ENCODE peak calls at places on chromosomes 12 and 14, in seven cellular contexts. N, V, M, B, T, O and U are unnamed samples.

GRCh38 chr14:94374749-94375148 is 13.7 kb downstream of the SERPINA1 start:
- DNase-seq in N (no peak), V (no peak), M (no peak), B (no peak), T (no peak), O (no peak), U (no peak)

GRCh38 chr12:75558262-75558661 is 46.9 kb upstream of the KRR1 start:
- DNase-seq in N (no peak), V (no peak), M (no peak), B (no peak), T (no peak), O (no peak), U (no peak)

GRCh38 chr14:72715910-72716268 is 178.0 kb downstream of the DPF3 start:
- DNase-seq in N (peak; percentile 64), V (no peak), M (no peak), B (no peak), T (no peak), O (no peak), U (no peak)

GRCh38 chr12:32450768-32451167 is 51.4 kb downstream of the FGD4 start:
- DNase-seq in N (no peak), V (no peak), M (no peak), B (no peak), T (no peak), O (no peak), U (no peak)

GRCh38 chr14:57732886-57733285 is 133.0 kb downstream of the SLC35F4 start:
- DNase-seq in N (no peak), V (no peak), M (no peak), B (no peak), T (peak; percentile 73), O (no peak), U (peak; percentile 43)

GRCh38 chr14:68109132-68109531 is 289.6 kb downstream of the RAD51B start:
- DNase-seq in N (no peak), V (no peak), M (no peak), B (no peak), T (peak; percentile 32), O (no peak), U (no peak)

GRCh38 chr14:86654558-86655184 is 1124.7 kb downstream of the FLRT2 start:
- DNase-seq in N (no peak), V (no peak), M (peak; percentile 19), B (peak; percentile 61), T (peak; percentile 67), O (peak; percentile 66), U (peak; percentile 75)

GRCh38 chr14:61575751-61576150 is 119.6 kb upstream of the HIF1A start:
- DNase-seq in N (no peak), V (no peak), M (no peak), B (no peak), T (no peak), O (no peak), U (no peak)

GRCh38 chr12:64696065-64696741 is 63.0 kb downstream of the GNS start:
- DNase-seq in N (no peak), V (no peak), M (peak; percentile 27), B (no peak), T (peak; percentile 62), O (peak; percentile 10), U (peak; percentile 39)

GRCh38 chr12:67193705-67194104 is 75.5 kb upstream of the CAND1 start:
- DNase-seq in N (no peak), V (no peak), M (no peak), B (peak; percentile 45), T (peak; percentile 56), O (peak; percentile 53), U (peak; percentile 61)

GRCh38 chr14:61101803-61102548 is 120.9 kb downstream of the SLC38A6 start:
- DNase-seq in N (no peak), V (no peak), M (no peak), B (no peak), T (peak; percentile 75), O (no peak), U (peak; percentile 82)

GRCh38 chr14:59161571-59162175 is 26.8 kb upstream of the DAAM1 start:
- DNase-seq in N (no peak), V (no peak), M (no peak), B (peak; percentile 5), T (peak; percentile 89), O (peak; percentile 48), U (peak; percentile 50)

GRCh38 chr14:78863143-78863542 is 693.0 kb downstream of the NRXN3 start:
- DNase-seq in N (no peak), V (no peak), M (no peak), B (peak; percentile 60), T (peak; percentile 49), O (peak; percentile 62), U (peak; percentile 65)

GRCh38 chr14:71533800-71534199 is 398.4 kb upstream of the RGS6 start:
- DNase-seq in N (no peak), V (no peak), M (no peak), B (no peak), T (no peak), O (no peak), U (no peak)

GRCh38 chr12:70936414-70936813 is 15.9 kb upstream of the PTPRR start:
- DNase-seq in N (no peak), V (no peak), M (no peak), B (no peak), T (no peak), O (no peak), U (no peak)

GRCh38 chr12:101474711-101475386 is at the start of gene SPIC:
- DNase-seq in N (no peak), V (no peak), M (no peak), B (no peak), T (no peak), O (no peak), U (no peak)

DNA sequence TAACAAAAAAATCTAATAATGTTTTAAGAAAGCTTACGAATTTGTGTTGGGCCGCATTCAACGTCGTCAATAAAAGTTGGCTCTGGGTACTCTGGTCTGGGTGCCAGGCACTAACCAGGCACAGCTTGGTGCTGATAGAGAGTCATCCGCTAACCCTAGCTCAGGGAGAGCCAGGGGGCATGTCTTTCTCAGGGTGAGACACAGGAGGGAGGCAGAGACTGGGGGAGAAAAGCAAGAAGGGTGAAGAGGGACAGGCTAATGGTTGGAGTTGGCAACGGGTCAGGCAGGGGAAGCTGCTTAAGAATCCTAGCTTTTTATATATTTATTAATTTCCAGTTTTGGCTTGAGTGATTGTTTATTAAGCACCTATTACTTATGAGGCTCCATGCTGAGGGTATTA is 105.0 kb downstream of the CMKLR1 start:
- DNase-seq in N (no peak), V (no peak), M (peak; percentile 58), B (no peak), T (peak; percentile 52), O (no peak), U (peak; percentile 14)
- TF ChIP-seq CTCF in N (no peak), V (no peak), M (no peak), B (peak; percentile 13), T (peak; percentile 68), O (no peak), U (no peak)

DNA sequence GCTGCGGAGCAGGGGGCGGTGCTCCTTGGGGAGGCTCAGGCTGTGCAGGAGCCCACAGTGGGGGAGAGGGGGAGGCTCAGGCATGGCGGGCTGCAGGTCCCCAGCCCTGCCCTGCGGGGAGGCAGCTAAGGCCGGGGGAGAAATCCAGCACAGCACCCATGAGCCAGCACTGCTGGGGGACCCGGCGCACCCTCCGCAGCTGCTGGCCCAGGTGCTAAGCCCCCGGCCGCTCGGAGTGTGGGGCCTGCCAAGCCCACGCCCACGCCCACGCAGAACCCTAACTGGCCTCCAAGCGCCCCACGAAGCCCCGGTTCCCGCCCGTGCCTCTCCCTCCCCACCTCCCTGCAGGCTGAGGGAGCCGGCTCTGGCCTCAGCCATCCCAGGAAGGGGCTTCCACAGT is 145.6 kb upstream of the SEL1L start:
- DNase-seq in N (no peak), V (no peak), M (no peak), B (no peak), T (no peak), O (no peak), U (no peak)
- TF ChIP-seq CTCF in N (no peak), V (no peak), M (no peak), B (no peak), T (no peak), O (no peak), U (no peak)

GRCh38 chr14:73752297-73752992 is 38.3 kb upstream of the PNMA1 start:
- DNase-seq in N (peak; percentile 82), V (no peak), M (peak; percentile 76), B (no peak), T (peak; percentile 67), O (no peak), U (peak; percentile 90)
- TF ChIP-seq CTCF in N (peak; percentile 7), V (no peak), M (peak; percentile 41), B (peak; percentile 41), T (peak; percentile 60), O (peak; percentile 16), U (peak; percentile 24)

DNA sequence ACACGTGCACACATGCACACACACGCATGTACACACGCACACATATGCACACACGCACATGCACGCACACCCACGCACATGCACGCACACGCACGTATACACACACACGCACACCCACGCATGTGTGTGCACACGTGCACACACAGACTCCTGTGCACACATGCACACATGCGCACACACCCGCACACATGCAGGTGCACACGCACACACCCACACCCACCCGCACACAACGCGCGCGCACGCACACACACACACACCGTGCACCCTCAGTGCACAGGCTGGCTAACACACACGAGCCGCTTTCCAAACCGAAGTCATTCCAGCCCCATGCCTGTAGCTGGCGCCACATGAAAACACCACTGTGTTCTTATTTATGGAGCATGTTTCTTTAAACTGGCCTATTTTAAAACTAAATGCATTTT is 45.3 kb downstream of the GALNT9 start:
- DNase-seq in N (no peak), V (no peak), M (no peak), B (no peak), T (peak; percentile 76), O (no peak), U (peak; percentile 48)
- TF ChIP-seq CTCF in N (no peak), V (no peak), M (peak; percentile 40), B (peak; percentile 40), T (peak; percentile 81), O (no peak), U (peak; percentile 23)

GRCh38 chr12:76927170-76927784 is 48.5 kb upstream of the CSRP2 start:
- DNase-seq in N (no peak), V (no peak), M (peak; percentile 49), B (peak; percentile 34), T (peak; percentile 69), O (peak; percentile 51), U (peak; percentile 63)
- TF ChIP-seq CTCF in N (no peak), V (no peak), M (peak; percentile 53), B (peak; percentile 54), T (peak; percentile 87), O (peak; percentile 35), U (peak; percentile 33)

DNA sequence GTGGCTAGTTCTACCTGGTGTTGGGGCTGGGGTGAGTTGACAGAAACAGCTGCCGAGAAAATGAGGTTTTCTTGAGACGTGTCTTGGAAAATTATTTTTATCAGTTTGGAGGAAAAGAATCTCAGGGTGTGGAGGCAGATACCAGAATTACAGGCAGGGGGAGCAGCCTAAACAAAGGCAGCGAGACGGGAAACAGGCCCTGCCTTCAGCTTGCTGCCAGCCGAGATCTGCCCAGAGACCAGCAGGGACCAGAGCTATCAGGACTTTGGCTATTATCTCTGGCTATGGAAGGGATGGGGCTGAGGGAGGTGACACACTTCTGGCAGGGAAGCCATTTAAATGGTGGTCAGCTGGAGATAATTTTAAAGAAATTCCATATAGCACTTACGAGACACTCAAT is 25.7 kb downstream of the SYNDIG1L start:
- DNase-seq in N (no peak), V (no peak), M (no peak), B (no peak), T (peak; percentile 38), O (peak; percentile 19), U (no peak)
- TF ChIP-seq CTCF in N (no peak), V (no peak), M (no peak), B (no peak), T (peak; percentile 52), O (no peak), U (no peak)